ENCODE peak calls at places on chromosomes 7 and 10, in five cellular contexts. H is activated naive CD4-positive, alpha-beta T cell treated with anti-CD3 and anti-CD28 coated beads, Interleukin-2, amount 10 ng/mL, durations not matched to agents 7 days and 5 days; V is neural crest cell; X is MCF 10A; W is astrocyte. F is an unnamed sample.

GRCh38 chr10:79413196-79413595 is 32.2 kb downstream of the ZCCHC24 start:
- DNase-seq in H (no peak), V (no peak), X (peak; percentile 49), W (no peak), F (no peak)

GRCh38 chr10:3068968-3069737 is 1.8 kb downstream of the PFKP start:
- DNase-seq in H (peak; percentile 58), V (no peak), X (peak; percentile 8), W (no peak), F (peak; percentile 67)

GRCh38 chr7:137074386-137075030 is 206.1 kb downstream of the CHRM2 start:
- DNase-seq in H (no peak), V (no peak), X (no peak), W (peak; percentile 78), F (no peak)

GRCh38 chr10:103491729-103492364 is 1.7 kb upstream of the NEURL1 start:
- DNase-seq in H (no peak), V (no peak), X (peak; percentile 80), W (peak; percentile 92), F (no peak)

GRCh38 chr7:151003572-151003971 is 12.8 kb downstream of the NOS3 start:
- DNase-seq in H (no peak), V (no peak), X (no peak), W (no peak), F (no peak)

GRCh38 chr10:103661198-103661950 is 167.9 kb downstream of the NEURL1 start:
- DNase-seq in H (peak; percentile 81), V (peak; percentile 24), X (peak; percentile 83), W (peak; percentile 81), F (no peak)

GRCh38 chr7:82343-83155 is 109.8 kb upstream of the FAM20C start:
- DNase-seq in H (no peak), V (no peak), X (peak; percentile 35), W (no peak), F (no peak)

GRCh38 chr7:8109196-8110022 is 140.8 kb downstream of the GLCCI1 start:
- DNase-seq in H (no peak), V (no peak), X (peak; percentile 15), W (peak; percentile 70), F (no peak)

GRCh38 chr10:71770789-71771188 is 2.5 kb downstream of the VSIR start:
- DNase-seq in H (no peak), V (no peak), X (no peak), W (no peak), F (no peak)

GRCh38 chr7:105940111-105940510 is 23.0 kb upstream of the CDHR3 start:
- DNase-seq in H (no peak), V (no peak), X (no peak), W (no peak), F (no peak)

GRCh38 chr10:11320809-11321520 is 290.5 kb downstream of the USP6NL start:
- DNase-seq in H (no peak), V (no peak), X (no peak), W (no peak), F (no peak)

GRCh38 chr10:121941532-121941931 is 13.7 kb upstream of the ATE1 start:
- DNase-seq in H (no peak), V (no peak), X (no peak), W (no peak), F (no peak)

GRCh38 chr7:20033621-20034200 is 183.5 kb downstream of the MACC1 start:
- DNase-seq in H (no peak), V (no peak), X (peak; percentile 57), W (peak; percentile 86), F (no peak)

GRCh38 chr10:119246862-119247549 is 39.6 kb downstream of the GRK5 start:
- DNase-seq in H (no peak), V (no peak), X (peak; percentile 53), W (peak; percentile 95), F (no peak)

GRCh38 chr10:17181751-17182150 is 19.7 kb downstream of the TRDMT1 start:
- DNase-seq in H (no peak), V (no peak), X (no peak), W (no peak), F (no peak)

GRCh38 chr10:3482200-3482993 is 302.6 kb downstream of the KLF6 start:
- DNase-seq in H (no peak), V (no peak), X (peak; percentile 96), W (peak; percentile 96), F (peak; percentile 36)

GRCh38 chr7:133481676-133482075 is 228.8 kb downstream of the EXOC4 start:
- DNase-seq in H (no peak), V (no peak), X (peak; percentile 82), W (peak; percentile 76), F (no peak)

GRCh38 chr7:143452495-143452894 is 9.2 kb downstream of the TAS2R60 start:
- DNase-seq in H (no peak), V (no peak), X (no peak), W (no peak), F (no peak)

GRCh38 chr7:129845972-129846327 is 106.8 kb downstream of the UBE2H start:
- DNase-seq in H (no peak), V (no peak), X (peak; percentile 79), W (peak; percentile 92), F (no peak)

GRCh38 chr10:71068811-71069411 is 143.5 kb upstream of the UNC5B start:
- DNase-seq in H (no peak), V (no peak), X (peak; percentile 78), W (peak; percentile 15), F (no peak)

GRCh38 chr7:55641811-55642210 is 69.5 kb upstream of the VOPP1 start:
- DNase-seq in H (no peak), V (no peak), X (no peak), W (no peak), F (peak; percentile 31)

GRCh38 chr10:62068464-62068863 is 167.0 kb downstream of the ARID5B start:
- DNase-seq in H (no peak), V (no peak), X (peak; percentile 55), W (no peak), F (no peak)

GRCh38 chr7:44189286-44189992 is at the start of gene GCK:
- DNase-seq in H (no peak), V (no peak), X (no peak), W (no peak), F (no peak)

GRCh38 chr10:93813507-93814465 is 56.0 kb downstream of the LGI1 start:
- DNase-seq in H (peak; percentile 61), V (peak; percentile 49), X (peak; percentile 61), W (peak; percentile 27), F (peak; percentile 21)

F was measured in GM13976.